ENCODE peak calls at places on chromosomes 11 and 22, in ten cellular contexts. One of them, this sample, is unnamed.

GRCh38 chr22:41551882-41552582 is 7.8 kb upstream of the POLR3H start:
- DNase-seq in fibroblast of lung: no peak
- DNase-seq in BJ: no peak
- DNase-seq in brain microvascular endothelial cell: no peak
- DNase-seq in PC-3: no peak
- DNase-seq in A549: no peak
- DNase-seq in CD8-positive, alpha-beta T cell: no peak
- DNase-seq in cardiac fibroblast: no peak
- DNase-seq in adipocyte: no peak
- DNase-seq in AG04450: no peak
- DNase-seq in this sample: no peak

GRCh38 chr22:46115755-46116490 is 34.4 kb upstream of the PPARA start:
- DNase-seq in fibroblast of lung: no peak
- DNase-seq in BJ: no peak
- DNase-seq in brain microvascular endothelial cell: no peak
- DNase-seq in PC-3: no peak
- DNase-seq in A549: peak
- DNase-seq in CD8-positive, alpha-beta T cell: no peak
- DNase-seq in cardiac fibroblast: no peak
- DNase-seq in adipocyte: no peak
- DNase-seq in AG04450: no peak
- DNase-seq in this sample: no peak

GRCh38 chr11:2169626-2170570 is 1.7 kb downstream of the TH start:
- DNase-seq in fibroblast of lung: no peak
- DNase-seq in BJ: no peak
- DNase-seq in brain microvascular endothelial cell: no peak
- DNase-seq in PC-3: no peak
- DNase-seq in A549: no peak
- DNase-seq in CD8-positive, alpha-beta T cell: no peak
- DNase-seq in cardiac fibroblast: no peak
- DNase-seq in adipocyte: no peak
- DNase-seq in AG04450: no peak
- DNase-seq in this sample: no peak

GRCh38 chr11:78408619-78409018 is 9.0 kb downstream of the GAB2 start:
- DNase-seq in fibroblast of lung: no peak
- DNase-seq in BJ: no peak
- DNase-seq in brain microvascular endothelial cell: no peak
- DNase-seq in PC-3: no peak
- DNase-seq in A549: no peak
- DNase-seq in CD8-positive, alpha-beta T cell: no peak
- DNase-seq in cardiac fibroblast: no peak
- DNase-seq in adipocyte: no peak
- DNase-seq in AG04450: no peak
- DNase-seq in this sample: no peak

GRCh38 chr11:44016129-44016528 is 31.7 kb upstream of the ACCSL start:
- DNase-seq in fibroblast of lung: peak
- DNase-seq in BJ: no peak
- DNase-seq in brain microvascular endothelial cell: peak
- DNase-seq in PC-3: peak
- DNase-seq in A549: peak
- DNase-seq in CD8-positive, alpha-beta T cell: no peak
- DNase-seq in cardiac fibroblast: peak
- DNase-seq in adipocyte: peak
- DNase-seq in AG04450: no peak
- DNase-seq in this sample: peak

GRCh38 chr22:17972385-17973181 is 51.8 kb downstream of the MICAL3 start:
- DNase-seq in fibroblast of lung: peak
- DNase-seq in BJ: no peak
- DNase-seq in brain microvascular endothelial cell: peak
- DNase-seq in PC-3: peak
- DNase-seq in A549: peak
- DNase-seq in CD8-positive, alpha-beta T cell: no peak
- DNase-seq in cardiac fibroblast: peak
- DNase-seq in adipocyte: peak
- DNase-seq in AG04450: peak
- DNase-seq in this sample: no peak

GRCh38 chr11:128196235-128196634 is 391.1 kb downstream of the ETS1 start:
- DNase-seq in fibroblast of lung: peak
- DNase-seq in BJ: no peak
- DNase-seq in brain microvascular endothelial cell: no peak
- DNase-seq in PC-3: no peak
- DNase-seq in A549: no peak
- DNase-seq in CD8-positive, alpha-beta T cell: no peak
- DNase-seq in cardiac fibroblast: peak
- DNase-seq in adipocyte: no peak
- DNase-seq in AG04450: no peak
- DNase-seq in this sample: no peak

GRCh38 chr11:120079750-120080610 is 57.9 kb downstream of the TRIM29 start:
- DNase-seq in fibroblast of lung: no peak
- DNase-seq in BJ: no peak
- DNase-seq in brain microvascular endothelial cell: no peak
- DNase-seq in PC-3: no peak
- DNase-seq in A549: no peak
- DNase-seq in CD8-positive, alpha-beta T cell: no peak
- DNase-seq in cardiac fibroblast: no peak
- DNase-seq in adipocyte: peak
- DNase-seq in AG04450: no peak
- DNase-seq in this sample: no peak

GRCh38 chr22:44187652-44188230 is 7.0 kb downstream of the PARVG start:
- DNase-seq in fibroblast of lung: no peak
- DNase-seq in BJ: no peak
- DNase-seq in brain microvascular endothelial cell: no peak
- DNase-seq in PC-3: no peak
- DNase-seq in A549: no peak
- DNase-seq in CD8-positive, alpha-beta T cell: no peak
- DNase-seq in cardiac fibroblast: no peak
- DNase-seq in adipocyte: no peak
- DNase-seq in AG04450: no peak
- DNase-seq in this sample: no peak

GRCh38 chr11:43222215-43222614 is 89.6 kb upstream of the API5 start:
- DNase-seq in fibroblast of lung: no peak
- DNase-seq in BJ: no peak
- DNase-seq in brain microvascular endothelial cell: no peak
- DNase-seq in PC-3: no peak
- DNase-seq in A549: no peak
- DNase-seq in CD8-positive, alpha-beta T cell: no peak
- DNase-seq in cardiac fibroblast: peak
- DNase-seq in adipocyte: no peak
- DNase-seq in AG04450: no peak
- DNase-seq in this sample: no peak

GRCh38 chr22:29268511-29269229 is 602 bp downstream of the EWSR1 start:
- DNase-seq in fibroblast of lung: peak
- DNase-seq in BJ: no peak
- DNase-seq in brain microvascular endothelial cell: peak
- DNase-seq in PC-3: peak
- DNase-seq in A549: peak
- DNase-seq in CD8-positive, alpha-beta T cell: no peak
- DNase-seq in cardiac fibroblast: peak
- DNase-seq in adipocyte: peak
- DNase-seq in AG04450: peak
- DNase-seq in this sample: peak

GRCh38 chr22:23534851-23535717 is 45.0 kb downstream of the IGLL1 start:
- DNase-seq in fibroblast of lung: no peak
- DNase-seq in BJ: no peak
- DNase-seq in brain microvascular endothelial cell: no peak
- DNase-seq in PC-3: no peak
- DNase-seq in A549: no peak
- DNase-seq in CD8-positive, alpha-beta T cell: no peak
- DNase-seq in cardiac fibroblast: no peak
- DNase-seq in adipocyte: no peak
- DNase-seq in AG04450: no peak
- DNase-seq in this sample: no peak

GRCh38 chr11:62143727-62144126 is 19.9 kb downstream of the INCENP start:
- DNase-seq in fibroblast of lung: no peak
- DNase-seq in BJ: no peak
- DNase-seq in brain microvascular endothelial cell: no peak
- DNase-seq in PC-3: no peak
- DNase-seq in A549: no peak
- DNase-seq in CD8-positive, alpha-beta T cell: peak
- DNase-seq in cardiac fibroblast: no peak
- DNase-seq in adipocyte: no peak
- DNase-seq in AG04450: no peak
- DNase-seq in this sample: no peak

GRCh38 chr11:115656684-115657083 is 152.5 kb upstream of the CADM1 start:
- DNase-seq in fibroblast of lung: no peak
- DNase-seq in BJ: no peak
- DNase-seq in brain microvascular endothelial cell: no peak
- DNase-seq in PC-3: no peak
- DNase-seq in A549: peak
- DNase-seq in CD8-positive, alpha-beta T cell: no peak
- DNase-seq in cardiac fibroblast: no peak
- DNase-seq in adipocyte: no peak
- DNase-seq in AG04450: no peak
- DNase-seq in this sample: no peak

GRCh38 chr11:115660072-115660805 is 156.0 kb upstream of the CADM1 start:
- DNase-seq in fibroblast of lung: peak
- DNase-seq in BJ: no peak
- DNase-seq in brain microvascular endothelial cell: no peak
- DNase-seq in PC-3: no peak
- DNase-seq in A549: no peak
- DNase-seq in CD8-positive, alpha-beta T cell: no peak
- DNase-seq in cardiac fibroblast: no peak
- DNase-seq in adipocyte: no peak
- DNase-seq in AG04450: no peak
- DNase-seq in this sample: no peak

GRCh38 chr11:115657586-115657985 is 153.4 kb upstream of the CADM1 start:
- DNase-seq in fibroblast of lung: peak
- DNase-seq in BJ: no peak
- DNase-seq in brain microvascular endothelial cell: no peak
- DNase-seq in PC-3: no peak
- DNase-seq in A549: no peak
- DNase-seq in CD8-positive, alpha-beta T cell: no peak
- DNase-seq in cardiac fibroblast: no peak
- DNase-seq in adipocyte: no peak
- DNase-seq in AG04450: no peak
- DNase-seq in this sample: no peak

GRCh38 chr11:115656041-115656440 is 151.8 kb upstream of the CADM1 start:
- DNase-seq in fibroblast of lung: no peak
- DNase-seq in BJ: no peak
- DNase-seq in brain microvascular endothelial cell: no peak
- DNase-seq in PC-3: no peak
- DNase-seq in A549: no peak
- DNase-seq in CD8-positive, alpha-beta T cell: no peak
- DNase-seq in cardiac fibroblast: no peak
- DNase-seq in adipocyte: no peak
- DNase-seq in AG04450: no peak
- DNase-seq in this sample: no peak

GRCh38 chr11:115659061-115659963 is 155.1 kb upstream of the CADM1 start:
- DNase-seq in fibroblast of lung: peak
- DNase-seq in BJ: no peak
- DNase-seq in brain microvascular endothelial cell: no peak
- DNase-seq in PC-3: no peak
- DNase-seq in A549: no peak
- DNase-seq in CD8-positive, alpha-beta T cell: no peak
- DNase-seq in cardiac fibroblast: no peak
- DNase-seq in adipocyte: peak
- DNase-seq in AG04450: no peak
- DNase-seq in this sample: no peak
- H3K4me3 ChIP-seq in fibroblast of lung: peak
- H3K4me3 ChIP-seq in BJ: peak
- H3K4me3 ChIP-seq in brain microvascular endothelial cell: peak
- H3K4me3 ChIP-seq in PC-3: no peak
- H3K4me3 ChIP-seq in A549: no peak
- H3K4me3 ChIP-seq in CD8-positive, alpha-beta T cell: no peak
- H3K4me3 ChIP-seq in cardiac fibroblast: no peak
- H3K4me3 ChIP-seq in adipocyte: peak
- H3K4me3 ChIP-seq in AG04450: peak
- H3K4me3 ChIP-seq in this sample: peak

GRCh38 chr11:94130589-94131362 is 2.1 kb downstream of the PANX1 start:
- DNase-seq in fibroblast of lung: peak
- DNase-seq in BJ: peak
- DNase-seq in brain microvascular endothelial cell: peak
- DNase-seq in PC-3: peak
- DNase-seq in A549: no peak
- DNase-seq in CD8-positive, alpha-beta T cell: no peak
- DNase-seq in cardiac fibroblast: peak
- DNase-seq in adipocyte: peak
- DNase-seq in AG04450: no peak
- DNase-seq in this sample: peak
- H3K4me3 ChIP-seq in fibroblast of lung: peak
- H3K4me3 ChIP-seq in BJ: peak
- H3K4me3 ChIP-seq in brain microvascular endothelial cell: peak
- H3K4me3 ChIP-seq in PC-3: peak
- H3K4me3 ChIP-seq in A549: no peak
- H3K4me3 ChIP-seq in CD8-positive, alpha-beta T cell: peak
- H3K4me3 ChIP-seq in cardiac fibroblast: peak
- H3K4me3 ChIP-seq in adipocyte: peak
- H3K4me3 ChIP-seq in AG04450: peak
- H3K4me3 ChIP-seq in this sample: peak

DNA sequence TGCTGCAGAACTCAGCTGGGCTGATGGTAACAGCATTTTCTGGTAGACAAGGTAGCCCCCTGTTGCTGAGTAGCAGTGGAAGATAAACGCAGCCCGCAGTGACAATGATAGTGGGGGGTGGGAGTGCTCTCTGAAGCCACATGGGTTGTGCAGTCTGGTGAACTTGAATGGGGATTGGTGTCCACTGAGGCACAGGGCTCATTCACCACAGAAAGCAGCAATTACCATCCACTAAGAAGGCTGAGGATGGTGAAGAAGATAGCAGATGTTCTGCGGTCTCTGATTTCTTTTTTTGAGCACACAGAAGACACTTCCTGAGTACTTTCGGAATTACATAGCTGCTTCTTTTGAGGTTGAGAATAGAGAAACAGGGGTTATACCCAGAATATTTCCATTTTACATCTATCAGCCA is 150.3 kb downstream of the LRRC4C start:
- DNase-seq in fibroblast of lung: no peak
- DNase-seq in BJ: no peak
- DNase-seq in brain microvascular endothelial cell: no peak
- DNase-seq in PC-3: no peak
- DNase-seq in A549: no peak
- DNase-seq in CD8-positive, alpha-beta T cell: no peak
- DNase-seq in cardiac fibroblast: no peak
- DNase-seq in adipocyte: no peak
- DNase-seq in AG04450: no peak
- DNase-seq in this sample: no peak
- H3K4me3 ChIP-seq in fibroblast of lung: no peak
- H3K4me3 ChIP-seq in BJ: no peak
- H3K4me3 ChIP-seq in brain microvascular endothelial cell: no peak
- H3K4me3 ChIP-seq in PC-3: no peak
- H3K4me3 ChIP-seq in A549: no peak
- H3K4me3 ChIP-seq in CD8-positive, alpha-beta T cell: no peak
- H3K4me3 ChIP-seq in cardiac fibroblast: no peak
- H3K4me3 ChIP-seq in adipocyte: no peak
- H3K4me3 ChIP-seq in AG04450: no peak
- H3K4me3 ChIP-seq in this sample: no peak

DNA sequence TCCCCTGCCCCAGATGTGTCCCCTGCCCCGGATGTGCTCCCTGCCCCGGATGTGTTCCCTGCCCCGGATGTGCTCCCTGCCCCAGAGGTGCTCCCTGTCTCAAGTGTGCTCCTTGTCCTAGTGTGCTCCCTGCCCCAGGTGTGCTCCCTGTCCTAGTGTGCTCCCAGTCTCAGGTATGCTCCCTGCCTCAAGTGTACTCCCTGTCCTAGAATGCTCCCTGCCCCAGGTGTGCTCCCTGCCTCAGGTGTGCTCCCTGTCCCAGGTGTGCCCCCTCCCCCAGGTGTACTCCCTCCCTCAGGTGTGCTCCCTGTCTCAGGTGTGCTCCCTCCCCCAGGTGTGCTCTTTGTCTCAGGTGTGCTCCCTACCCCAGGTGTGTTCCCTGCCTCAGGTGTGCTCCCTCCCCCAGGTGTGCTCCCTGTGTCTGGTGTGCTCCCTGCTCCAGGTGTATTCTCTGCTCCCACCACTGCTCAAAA is 48.7 kb upstream of the RASD2 start:
- DNase-seq in fibroblast of lung: no peak
- DNase-seq in BJ: no peak
- DNase-seq in brain microvascular endothelial cell: no peak
- DNase-seq in PC-3: no peak
- DNase-seq in A549: peak
- DNase-seq in CD8-positive, alpha-beta T cell: no peak
- DNase-seq in cardiac fibroblast: no peak
- DNase-seq in adipocyte: no peak
- DNase-seq in AG04450: no peak
- DNase-seq in this sample: no peak
- H3K4me3 ChIP-seq in fibroblast of lung: no peak
- H3K4me3 ChIP-seq in BJ: no peak
- H3K4me3 ChIP-seq in brain microvascular endothelial cell: no peak
- H3K4me3 ChIP-seq in PC-3: no peak
- H3K4me3 ChIP-seq in A549: no peak
- H3K4me3 ChIP-seq in CD8-positive, alpha-beta T cell: no peak
- H3K4me3 ChIP-seq in cardiac fibroblast: no peak
- H3K4me3 ChIP-seq in adipocyte: no peak
- H3K4me3 ChIP-seq in AG04450: no peak
- H3K4me3 ChIP-seq in this sample: no peak

This sample was measured in skeletal muscle cell.